ENCODE peak calls at places on chromosomes 13 and 19, in six cellular contexts. H, O, T, D, E and U are unnamed samples.

GRCh38 chr19:41323023-41323422 is 13.1 kb downstream of the CCDC97 start:
- DNase-seq in T (peak; percentile 82), D (no peak), H (no peak), O (no peak), E (peak; percentile 58), U (no peak)

GRCh38 chr19:4208385-4209094 is 20.8 kb upstream of the EBI3 start:
- DNase-seq in D (no peak), E (no peak), O (no peak), T (peak; percentile 48), H (peak; percentile 67), U (no peak)

GRCh38 chr19:45156231-45156630 is 4.6 kb downstream of the NKPD1 start:
- DNase-seq in O (no peak), E (no peak), T (no peak), D (no peak), H (no peak), U (no peak)

GRCh38 chr13:39415403-39415802 is 187.6 kb downstream of the LHFPL6 start:
- DNase-seq in O (no peak), H (peak; percentile 41), E (peak; percentile 49), D (no peak), T (peak; percentile 51), U (no peak)

GRCh38 chr13:39767791-39768564 is 112.5 kb downstream of the COG6 start:
- DNase-seq in E (no peak), T (no peak), O (no peak), D (no peak), H (no peak), U (no peak)

GRCh38 chr13:21987793-21988192 is 316.9 kb downstream of the FGF9 start:
- DNase-seq in T (no peak), D (peak; percentile 3), E (no peak), H (no peak), O (no peak), U (no peak)

GRCh38 chr19:44212865-44213346 is 574 bp downstream of the ZNF227 start:
- DNase-seq in T (peak; percentile 55), H (peak; percentile 52), D (no peak), O (no peak), E (no peak), U (no peak)

GRCh38 chr19:19539738-19540703 is 2.0 kb downstream of the CILP2 start:
- DNase-seq in O (peak; percentile 72), E (peak; percentile 48), T (peak; percentile 45), H (peak; percentile 82), D (peak; percentile 80), U (peak; percentile 48)

GRCh38 chr19:43534811-43535761 is 2.1 kb downstream of the ZNF575 start:
- DNase-seq in E (peak; percentile 62), D (no peak), H (peak; percentile 93), O (peak; percentile 46), T (peak; percentile 38), U (no peak)

GRCh38 chr19:271856-272255 is 19.3 kb downstream of the PLPP2 start:
- DNase-seq in T (no peak), D (no peak), H (no peak), E (no peak), O (no peak), U (no peak)

GRCh38 chr13:41179593-41180250 is 14.6 kb downstream of the KBTBD7 start:
- DNase-seq in E (peak; percentile 66), T (peak; percentile 68), O (no peak), D (no peak), H (no peak), U (no peak)

GRCh38 chr13:72141845-72142470 is 275.0 kb upstream of the DACH1 start:
- DNase-seq in O (no peak), H (no peak), T (no peak), E (peak; percentile 8), D (no peak), U (no peak)

GRCh38 chr19:35216833-35217707 is 11.5 kb downstream of the FAM187B start:
- DNase-seq in T (no peak), O (peak; percentile 75), E (no peak), D (peak; percentile 74), H (no peak), U (no peak)

GRCh38 chr19:45508931-45509691 is 1.8 kb downstream of the VASP start:
- DNase-seq in H (peak; percentile 63), D (peak; percentile 66), E (peak; percentile 49), T (peak; percentile 84), O (peak; percentile 61), U (no peak)

GRCh38 chr13:21668665-21669599 is 1.9 kb upstream of the FGF9 start:
- DNase-seq in H (peak; percentile 83), O (peak; percentile 53), E (no peak), D (peak; percentile 48), T (peak; percentile 11), U (no peak)

GRCh38 chr19:10797541-10798256 is 38.3 kb downstream of the TMED1 start:
- DNase-seq in E (no peak), H (no peak), O (peak; percentile 88), T (no peak), D (peak; percentile 96), U (peak; percentile 70)